ENCODE peak calls at places on chromosomes 6 and 20, in seven cellular contexts. J is A549; R is fibroblast of lung; U is substantia nigra; E is ovary; K is CD8-positive, alpha-beta T cell; L is effector memory CD4-positive, alpha-beta T cell. P is an unnamed sample.

GRCh38 chr6:1485678-1486077 is 96.3 kb downstream of the FOXF2 start:
- DNase-seq in E (no peak), U (no peak), L (no peak), R (peak), J (peak), K (no peak), P (no peak)

GRCh38 chr20:46959081-46959692 is 64.5 kb downstream of the EYA2 start:
- DNase-seq in L (no peak), U (no peak), R (peak), K (no peak), J (peak), E (no peak), P (no peak)

GRCh38 chr20:14790771-14791517 is 453.5 kb upstream of the FLRT3 start:
- DNase-seq in J (no peak), E (no peak), K (no peak), R (peak), L (no peak), U (no peak), P (peak)

GRCh38 chr6:50654155-50654554 is 59.2 kb upstream of the TFAP2D start:
- DNase-seq in L (no peak), K (no peak), E (no peak), U (no peak), J (no peak), R (no peak), P (no peak)

GRCh38 chr6:22788038-22788437 is 218.7 kb downstream of the HDGFL1 start:
- DNase-seq in L (no peak), J (no peak), E (no peak), R (no peak), K (no peak), U (no peak), P (no peak)

GRCh38 chr20:35387334-35387733 is 24.4 kb downstream of the UQCC1 start:
- DNase-seq in U (no peak), J (no peak), R (peak), E (no peak), K (no peak), L (no peak), P (no peak)

GRCh38 chr6:36376742-36377141 is 10.7 kb downstream of the ETV7 start:
- DNase-seq in J (no peak), L (no peak), R (no peak), E (no peak), K (no peak), U (no peak), P (peak)

GRCh38 chr20:54350415-54350814 is 125.0 kb upstream of the DOK5 start:
- DNase-seq in J (no peak), E (no peak), R (peak), L (no peak), U (no peak), K (no peak), P (no peak)

GRCh38 chr6:37602360-37602759 is 95.3 kb downstream of the MDGA1 start:
- DNase-seq in J (no peak), R (peak), U (no peak), L (no peak), E (no peak), K (no peak), P (no peak)

GRCh38 chr6:156839591-156840001 is 62.4 kb downstream of the ARID1B start:
- DNase-seq in R (peak), L (no peak), K (no peak), E (no peak), J (no peak), U (no peak), P (no peak)

GRCh38 chr6:156842598-156843250 is 65.5 kb downstream of the ARID1B start:
- DNase-seq in U (no peak), K (no peak), R (no peak), E (no peak), L (no peak), J (no peak), P (no peak)

GRCh38 chr6:156841508-156841907 is 64.3 kb downstream of the ARID1B start:
- DNase-seq in L (no peak), U (no peak), E (no peak), R (no peak), J (no peak), K (no peak), P (no peak)

GRCh38 chr6:156840606-156841005 is 63.4 kb downstream of the ARID1B start:
- DNase-seq in R (no peak), U (no peak), L (no peak), E (no peak), K (no peak), J (no peak), P (no peak)

GRCh38 chr6:156840136-156840535 is 63.0 kb downstream of the ARID1B start:
- DNase-seq in J (no peak), E (no peak), K (no peak), L (no peak), U (no peak), R (no peak), P (no peak)
- H3K27ac ChIP-seq in J (no peak), E (no peak), K (no peak), L (no peak), U (no peak), R (peak), P (peak)

GRCh38 chr6:35061651-35062410 is 79.3 kb downstream of the TCP11 start:
- DNase-seq in E (no peak), U (no peak), R (peak), J (no peak), K (no peak), L (no peak), P (no peak)
- H3K27ac ChIP-seq in E (no peak), U (no peak), R (no peak), J (no peak), K (no peak), L (no peak), P (no peak)

DNA sequence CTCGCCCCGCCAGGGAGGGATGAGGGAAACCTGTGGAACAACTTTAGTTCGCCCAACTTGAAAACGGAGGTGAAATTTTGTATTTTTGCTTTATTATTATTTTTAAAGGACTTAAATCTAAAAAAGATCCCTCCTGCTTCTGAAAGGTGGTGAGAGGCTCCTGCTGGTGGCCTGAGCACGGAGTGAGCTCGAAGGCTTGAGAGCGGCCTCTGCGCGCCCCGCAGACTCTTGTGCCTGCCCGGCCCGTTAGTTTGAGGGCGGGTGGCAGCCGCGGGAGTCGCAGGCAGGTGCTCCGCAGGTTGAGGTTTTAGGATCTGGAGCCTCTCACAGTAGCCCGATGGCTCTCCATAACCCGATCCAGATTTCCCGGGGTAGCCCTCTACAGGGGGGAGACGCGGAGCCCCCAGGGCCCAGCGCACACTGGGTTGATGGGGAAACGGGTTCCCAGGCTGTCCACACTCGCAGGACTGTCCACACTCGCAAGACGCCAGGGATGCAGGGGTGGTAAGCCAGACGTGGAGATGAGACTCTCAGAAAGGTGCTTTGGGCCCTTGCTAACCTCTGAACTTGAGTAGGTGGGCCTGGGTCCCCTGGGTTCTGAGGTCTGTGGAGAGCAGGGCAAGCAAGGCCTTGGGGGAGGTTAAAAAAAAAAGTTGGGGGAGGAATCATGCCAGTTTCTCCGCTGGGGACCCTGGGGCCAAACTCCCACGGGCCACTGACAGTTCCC is 46.3 kb upstream of the SUPT3H start:
- DNase-seq in J (no peak), K (no peak), U (peak), L (no peak), R (peak), E (peak), P (peak)
- H3K27ac ChIP-seq in J (no peak), K (peak), U (peak), L (peak), R (peak), E (peak), P (peak)

GRCh38 chr20:40683221-40683893 is 5.7 kb downstream of the MAFB start:
- DNase-seq in U (no peak), E (peak), K (no peak), J (no peak), R (peak), L (no peak), P (peak)
- H3K27ac ChIP-seq in U (no peak), E (no peak), K (no peak), J (no peak), R (no peak), L (no peak), P (peak)

GRCh38 chr20:43711098-43711654 is 15.6 kb downstream of the GTSF1L start:
- DNase-seq in R (no peak), L (no peak), J (no peak), E (no peak), U (no peak), K (no peak), P (no peak)

GRCh38 chr20:43716123-43716522 is 10.7 kb downstream of the GTSF1L start:
- DNase-seq in K (no peak), L (no peak), E (no peak), R (no peak), J (no peak), U (no peak), P (no peak)

GRCh38 chr20:43715511-43715910 is 11.3 kb downstream of the GTSF1L start:
- DNase-seq in L (no peak), E (no peak), J (no peak), K (no peak), R (no peak), U (no peak), P (no peak)

GRCh38 chr20:43715044-43715443 is 11.8 kb downstream of the GTSF1L start:
- DNase-seq in U (no peak), R (no peak), K (no peak), L (no peak), J (no peak), E (no peak), P (no peak)

GRCh38 chr20:43710370-43711044 is 16.3 kb downstream of the GTSF1L start:
- DNase-seq in L (no peak), E (no peak), U (no peak), K (no peak), J (no peak), R (no peak), P (no peak)
- H3K27ac ChIP-seq in L (no peak), E (no peak), U (no peak), K (no peak), J (no peak), R (no peak), P (no peak)

DNA sequence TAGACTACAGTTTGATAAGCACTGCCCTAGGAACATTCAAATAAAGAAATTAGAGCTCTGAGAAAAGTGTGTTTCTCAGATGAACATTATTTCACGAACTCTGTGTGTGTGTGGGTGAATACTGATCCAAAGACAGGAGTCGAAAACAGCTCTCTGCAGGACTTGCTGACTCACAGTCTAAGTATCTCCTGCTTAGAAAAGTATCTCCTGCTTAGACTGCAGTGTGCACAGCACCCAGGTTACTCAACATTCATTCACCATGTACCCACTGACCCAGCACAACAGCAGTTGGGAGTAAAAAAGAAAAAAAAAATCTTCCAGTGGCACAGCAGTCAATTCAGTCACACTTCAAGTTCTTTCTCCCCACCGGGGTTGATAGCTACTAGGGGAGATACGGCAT is 48.1 kb downstream of the GCLC start:
- DNase-seq in L (no peak), K (no peak), E (no peak), R (peak), J (peak), U (no peak), P (no peak)
- H3K27ac ChIP-seq in L (no peak), K (no peak), E (no peak), R (no peak), J (peak), U (no peak), P (no peak)

GRCh38 chr6:110351546-110351945 is 6.6 kb downstream of the METTL24 start:
- DNase-seq in L (no peak), K (no peak), E (no peak), U (no peak), J (no peak), R (no peak), P (no peak)
- H3K27ac ChIP-seq in L (no peak), K (no peak), E (no peak), U (no peak), J (no peak), R (no peak), P (no peak)

GRCh38 chr20:37525810-37526209 is 1.9 kb downstream of the BLCAP start:
- DNase-seq in E (no peak), K (no peak), R (no peak), J (no peak), L (no peak), U (no peak), P (no peak)

GRCh38 chr20:37526839-37527637 is 638 bp downstream of the BLCAP start:
- DNase-seq in R (peak), E (no peak), J (peak), U (no peak), K (no peak), L (no peak), P (peak)

GRCh38 chr20:37524221-37524700 is 3.2 kb downstream of the NNAT start:
- DNase-seq in K (no peak), U (no peak), E (no peak), J (no peak), L (no peak), R (no peak), P (no peak)

GRCh38 chr20:37526238-37526838 is 1.3 kb downstream of the BLCAP start:
- DNase-seq in E (no peak), L (no peak), R (peak), J (no peak), U (no peak), K (no peak), P (peak)

GRCh38 chr20:37524859-37525708 is 2.6 kb downstream of the BLCAP start:
- DNase-seq in K (peak), L (peak), J (no peak), R (peak), U (no peak), E (no peak), P (no peak)
- H3K27ac ChIP-seq in K (no peak), L (no peak), J (no peak), R (no peak), U (no peak), E (no peak), P (no peak)

GRCh38 chr6:8905647-8906231 is 470.4 kb upstream of the SLC35B3 start:
- DNase-seq in K (no peak), R (no peak), U (no peak), L (no peak), E (no peak), J (no peak), P (no peak)
- H3K27ac ChIP-seq in K (no peak), R (no peak), U (no peak), L (no peak), E (no peak), J (no peak), P (no peak)